ENCODE peak calls at places on chromosomes 3 and 15, in seven cellular contexts. J is A673, P is A549, Z is HCT116, C is GM12864, O is spleen, F is psoas muscle. H is an unnamed sample.

GRCh38 chr15:101725073-101725472 is 800 bp upstream of the TARS3 start:
- DNase-seq in P (no peak), O (no peak), J (no peak), C (no peak), F (no peak), Z (no peak), H (no peak)

GRCh38 chr15:99122831-99123705 is 18.2 kb downstream of the SYNM start:
- DNase-seq in C (no peak), Z (no peak), F (peak; percentile 9), J (no peak), O (no peak), P (no peak), H (peak; percentile 43)

GRCh38 chr3:39453134-39453533 is 14.3 kb upstream of the MOBP start:
- DNase-seq in F (no peak), Z (no peak), O (no peak), C (no peak), J (no peak), P (no peak), H (no peak)

GRCh38 chr15:83046558-83047127 is 20.4 kb downstream of the BTBD1 start:
- DNase-seq in J (no peak), F (no peak), C (no peak), P (no peak), O (no peak), Z (no peak), H (no peak)

GRCh38 chr3:194844046-194844445 is 158.4 kb downstream of the FAM43A start:
- DNase-seq in F (no peak), C (no peak), J (no peak), Z (no peak), O (peak; percentile 23), P (no peak), H (no peak)

GRCh38 chr3:57852896-57853295 is 96.8 kb downstream of the SLMAP start:
- DNase-seq in O (no peak), J (peak; percentile 1), F (no peak), C (no peak), P (peak; percentile 2), Z (no peak), H (no peak)

GRCh38 chr3:51106242-51106876 is 278.7 kb upstream of the MANF start:
- DNase-seq in Z (no peak), C (no peak), O (no peak), J (no peak), F (no peak), P (no peak), H (no peak)

GRCh38 chr3:143119974-143120715 is 574 bp downstream of the CHST2 start:
- DNase-seq in J (peak; percentile 33), O (peak; percentile 90), Z (no peak), C (no peak), P (peak; percentile 18), F (peak; percentile 49), H (peak; percentile 72)

GRCh38 chr3:140078940-140079339 is 144.0 kb downstream of the CLSTN2 start:
- DNase-seq in F (no peak), P (no peak), Z (no peak), C (no peak), O (no peak), J (no peak), H (no peak)

GRCh38 chr15:87368511-87368910 is 888.0 kb downstream of the NTRK3 start:
- DNase-seq in F (no peak), C (no peak), J (no peak), Z (no peak), O (no peak), P (no peak), H (no peak)

GRCh38 chr15:94230886-94231727 is at the start of gene MCTP2:
- DNase-seq in J (peak; percentile 37), O (peak; percentile 99), P (no peak), Z (peak; percentile 80), C (no peak), F (peak; percentile 85), H (peak; percentile 76)

GRCh38 chr3:170078620-170079281 is 41.0 kb downstream of the GPR160 start:
- DNase-seq in J (peak; percentile 17), P (no peak), Z (peak; percentile 2), O (no peak), C (no peak), F (no peak), H (no peak)
- TF ChIP-seq CTCF in J (peak; percentile 35), P (peak; percentile 27), Z (peak; percentile 42), O (no peak), C (peak; percentile 4), F (no peak), H (peak; percentile 26)

DNA sequence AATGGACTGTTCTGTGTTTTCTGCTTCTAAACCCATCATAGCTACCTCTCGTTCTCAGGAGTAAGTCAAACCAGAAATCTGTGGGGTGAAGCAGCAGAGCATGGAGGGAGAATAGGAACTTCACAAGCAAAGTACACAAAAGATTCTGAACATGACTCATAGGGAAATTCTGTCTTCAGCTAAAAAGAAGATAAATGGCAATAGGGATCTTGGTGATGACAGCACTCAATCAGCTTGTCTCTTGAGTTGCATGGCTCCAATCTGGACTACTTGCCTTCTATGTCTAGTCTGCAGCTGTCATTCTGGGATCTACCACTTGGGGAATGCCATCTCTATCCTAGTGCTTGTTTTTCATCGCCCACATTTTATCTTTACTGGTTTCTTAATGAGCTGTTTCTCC is 13.5 kb upstream of the GRAMD1C start:
- DNase-seq in P (peak; percentile 33), C (peak; percentile 59), O (no peak), F (no peak), J (peak; percentile 25), Z (no peak), H (no peak)
- TF ChIP-seq CTCF in P (no peak), C (peak; percentile 59), O (no peak), F (no peak), J (peak; percentile 28), Z (peak; percentile 48), H (peak; percentile 49)

GRCh38 chr3:107543666-107544065 is 20.9 kb downstream of the BBX start:
- DNase-seq in F (no peak), P (no peak), J (peak; percentile 40), O (no peak), Z (no peak), C (no peak), H (no peak)
- TF ChIP-seq CTCF in F (no peak), P (peak; percentile 49), J (peak; percentile 59), O (no peak), Z (peak; percentile 32), C (no peak), H (peak; percentile 48)

DNA sequence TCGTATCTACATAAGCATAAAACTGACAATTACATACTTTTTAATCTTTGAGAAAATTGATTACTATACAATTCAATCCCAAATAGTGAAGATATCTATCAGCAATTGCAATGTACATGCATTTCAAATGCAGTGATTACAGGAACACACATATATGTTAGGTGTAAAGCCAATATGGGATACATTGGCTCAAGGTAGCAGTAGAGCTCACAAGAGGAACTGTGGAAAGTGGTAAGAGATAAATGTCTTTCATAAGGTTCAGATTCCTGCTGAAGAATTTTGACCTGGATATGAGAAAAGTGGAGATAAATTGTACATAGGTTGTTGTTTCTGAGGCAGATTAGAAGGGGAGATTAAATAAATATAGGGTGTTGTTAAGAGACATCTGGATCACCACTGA is 1280.5 kb downstream of the OTOL1 start:
- DNase-seq in O (no peak), C (no peak), F (no peak), P (no peak), Z (no peak), J (peak; percentile 68), H (no peak)
- TF ChIP-seq CTCF in O (no peak), C (no peak), F (no peak), P (peak; percentile 11), Z (peak; percentile 25), J (peak; percentile 68), H (peak; percentile 24)

DNA sequence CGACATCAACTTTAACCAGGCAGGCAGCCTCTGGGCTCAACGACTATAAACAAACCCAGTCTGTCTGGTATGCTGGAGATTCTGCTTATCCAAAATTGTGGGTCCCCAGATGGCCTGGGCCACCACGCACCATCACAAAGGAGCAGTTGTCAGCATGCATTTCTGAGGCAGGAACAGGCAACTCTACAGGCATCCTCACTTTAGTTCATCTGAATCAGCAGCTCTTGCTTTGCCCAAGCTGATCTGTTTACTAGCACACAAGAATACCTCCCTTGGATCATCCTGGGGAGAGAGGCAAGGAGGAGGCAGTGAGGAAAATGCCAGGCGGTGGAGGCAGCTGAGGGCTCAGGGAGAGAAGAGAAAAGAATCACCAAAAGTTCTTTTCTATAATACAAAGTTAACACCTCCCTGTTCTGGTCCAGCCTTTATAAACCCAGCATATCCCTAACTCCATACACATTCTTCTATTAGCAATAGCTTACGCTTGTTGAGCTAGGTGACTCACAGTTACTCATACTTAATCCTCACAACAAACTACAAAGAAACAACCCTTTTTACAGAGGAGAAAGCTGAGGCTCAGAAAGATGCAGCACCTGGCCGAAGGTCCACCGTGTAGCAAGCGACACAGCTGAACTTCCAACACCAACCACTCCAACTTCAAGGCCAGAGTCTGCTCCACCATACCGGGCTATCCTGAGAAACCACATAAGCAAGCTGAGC is 33.6 kb downstream of the ZDHHC3 start:
- DNase-seq in J (no peak), O (no peak), Z (peak; percentile 7), C (no peak), P (peak; percentile 23), F (no peak), H (no peak)
- TF ChIP-seq CTCF in J (no peak), O (no peak), Z (no peak), C (no peak), P (no peak), F (no peak), H (no peak)

DNA sequence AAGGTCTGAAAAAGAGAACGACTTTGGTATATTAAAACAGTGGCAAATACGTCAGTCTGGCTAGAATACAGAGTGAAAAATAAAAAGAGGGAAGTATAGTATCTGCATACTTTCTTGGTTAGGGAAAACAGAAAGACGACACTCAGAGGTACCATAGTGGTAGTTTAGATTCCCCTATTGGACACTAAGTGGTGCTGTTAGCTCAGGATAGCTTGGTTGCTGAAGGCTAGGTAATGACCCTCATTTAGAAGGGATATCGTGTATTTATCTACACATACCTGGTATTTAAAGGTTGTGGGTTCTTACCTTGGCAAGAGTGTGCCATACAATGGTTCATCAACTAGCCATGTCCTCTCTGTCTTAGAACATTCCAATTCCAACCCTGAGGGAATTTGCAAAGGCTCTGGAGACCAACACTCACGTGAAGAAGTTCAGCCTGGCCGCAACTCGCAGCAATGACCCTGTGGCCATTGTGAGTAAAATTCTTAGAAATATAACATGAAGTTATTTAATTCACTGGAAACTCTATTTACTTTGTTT is 31.0 kb downstream of the TMOD2 start:
- DNase-seq in P (peak; percentile 54), Z (peak; percentile 38), F (no peak), J (peak; percentile 46), C (no peak), O (no peak), H (no peak)
- TF ChIP-seq CTCF in P (peak; percentile 50), Z (peak; percentile 59), F (no peak), J (peak; percentile 61), C (peak; percentile 18), O (no peak), H (peak; percentile 60)

DNA sequence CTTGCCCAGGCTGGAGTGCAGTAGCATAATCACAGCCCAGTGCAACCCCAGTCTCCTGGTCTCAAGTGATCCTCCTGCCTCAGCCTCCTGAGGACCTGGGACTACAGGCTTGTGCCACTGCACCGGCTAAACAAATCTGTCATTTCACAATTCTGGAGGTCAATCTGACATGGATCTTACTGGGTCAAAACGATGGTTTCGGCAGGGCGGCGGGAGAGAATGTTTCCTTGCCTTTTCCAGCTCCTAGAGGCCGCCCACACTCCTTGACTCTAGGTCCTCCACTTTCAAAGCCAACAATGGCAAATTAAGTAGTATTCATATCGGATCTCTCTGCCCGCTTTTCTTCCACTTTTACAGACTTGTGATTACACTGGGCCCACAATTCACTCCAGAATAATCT is 14.8 kb downstream of the ATP10A start:
- DNase-seq in F (no peak), P (no peak), C (no peak), O (no peak), J (no peak), Z (no peak), H (no peak)
- TF ChIP-seq CTCF in F (no peak), P (no peak), C (no peak), O (no peak), J (no peak), Z (no peak), H (no peak)

H was measured in type B pancreatic cell.